ENCODE peak calls at places on chromosomes 4 and X, in six cellular contexts. L is LNCaP clone FGC; K is stimulated activated CD8-positive, alpha-beta memory T cell treated with anti-CD3 and anti-CD28 coated beads, Interleukin-4, amount 100 ng/mL, for 48 hours; W is nephron progenitor cell; Z is GM10248; D is kidney tubule cell. F is an unnamed sample.

GRCh38 chr4:112144546-112145325 is 518 bp upstream of the FAM241A start:
- DNase-seq in L (no peak), K (no peak), W (no peak), Z (no peak), D (no peak), F (peak)

GRCh38 chr4:48538358-48538757 is 48.3 kb downstream of the ZAR1 start:
- DNase-seq in L (peak), K (no peak), W (no peak), Z (no peak), D (no peak), F (no peak)

GRCh38 chr4:37146260-37146659 is 98.3 kb upstream of the NWD2 start:
- DNase-seq in L (no peak), K (no peak), W (no peak), Z (no peak), D (no peak), F (no peak)

GRCh38 chr4:96315815-96316214 is 475.9 kb downstream of the PDHA2 start:
- DNase-seq in L (no peak), K (no peak), W (peak), Z (no peak), D (no peak), F (no peak)

GRCh38 chr4:140556372-140557085 is 12.2 kb downstream of the UCP1 start:
- DNase-seq in L (no peak), K (no peak), W (no peak), Z (peak), D (no peak), F (no peak)

GRCh38 chr4:41532336-41532735 is 5.6 kb upstream of the LIMCH1 start:
- DNase-seq in L (no peak), K (no peak), W (no peak), Z (no peak), D (no peak), F (no peak)

GRCh38 chr4:101953949-101954348 is 163.4 kb downstream of the BANK1 start:
- DNase-seq in L (peak), K (no peak), W (peak), Z (no peak), D (peak), F (no peak)

GRCh38 chrX:22748093-22748999 is 251.4 kb upstream of the DDX53 start:
- DNase-seq in L (no peak), K (peak), W (peak), Z (peak), D (peak), F (no peak)

GRCh38 chrX:15359701-15360100 is 24.4 kb upstream of the PIGA start:
- DNase-seq in L (no peak), K (no peak), W (no peak), Z (no peak), D (no peak), F (no peak)